ENCODE peak calls at places on chromosomes 1 and 21, in seven cellular contexts. G, C, F, M, Z, J and X are unnamed samples. For H3K4me1, the result is how much of the 10 kb centered on the place peaks cover.

GRCh38 chr1:9374748-9375345 is 82.2 kb downstream of the SPSB1 start:
- DNase-seq in G (no peak), C (no peak), F (no peak), M (no peak), Z (no peak), J (no peak), X (no peak)

GRCh38 chr1:164773146-164773545 is 214.2 kb downstream of the PBX1 start:
- DNase-seq in G (no peak), C (no peak), F (no peak), M (no peak), Z (no peak), J (no peak), X (no peak)

GRCh38 chr1:92408825-92409224 is 77.9 kb downstream of the GFI1 start:
- DNase-seq in G (no peak), C (no peak), F (no peak), M (peak), Z (no peak), J (no peak), X (peak)

GRCh38 chr1:155014709-155015508 is 12.3 kb downstream of the ZBTB7B start:
- DNase-seq in G (no peak), C (no peak), F (no peak), M (no peak), Z (no peak), J (no peak), X (no peak)

GRCh38 chr1:192763243-192763642 is 45.6 kb upstream of the RGS2 start:
- DNase-seq in G (no peak), C (no peak), F (no peak), M (peak), Z (no peak), J (no peak), X (peak)

GRCh38 chr1:60596791-60597748 is 485.3 kb upstream of the NFIA start:
- DNase-seq in G (no peak), C (no peak), F (no peak), M (no peak), Z (no peak), J (no peak), X (peak)

GRCh38 chr1:181081399-181081798 is 7.1 kb upstream of the IER5 start:
- DNase-seq in G (no peak), C (no peak), F (no peak), M (no peak), Z (no peak), J (no peak), X (no peak)

GRCh38 chr1:13628711-13629110 is 45.1 kb downstream of the PDPN start:
- DNase-seq in G (no peak), C (no peak), F (no peak), M (no peak), Z (no peak), J (no peak), X (no peak)

GRCh38 chr1:168097921-168098528 is 38.7 kb downstream of the GPR161 start:
- DNase-seq in G (peak), C (no peak), F (no peak), M (no peak), Z (no peak), J (peak), X (no peak)

GRCh38 chr1:226447932-226448670 is 40.2 kb upstream of the PARP1 start:
- DNase-seq in G (no peak), C (no peak), F (no peak), M (peak), Z (no peak), J (no peak), X (peak)

GRCh38 chr1:201714542-201715276 is 114.2 kb upstream of the IPO9 start:
- DNase-seq in G (no peak), C (peak), F (no peak), M (peak), Z (peak), J (peak), X (peak)

GRCh38 chr21:34807146-34807880 is 138.5 kb downstream of the CLIC6 start:
- DNase-seq in G (peak), C (no peak), F (peak), M (peak), Z (peak), J (peak), X (peak)

GRCh38 chr1:10074059-10074854 is 41.5 kb downstream of the UBE4B start:
- DNase-seq in G (peak), C (no peak), F (no peak), M (peak), Z (peak), J (peak), X (peak)

GRCh38 chr1:202069670-202070069 is 53.0 kb upstream of the GPR37L1 start:
- DNase-seq in G (no peak), C (no peak), F (no peak), M (no peak), Z (no peak), J (no peak), X (no peak)

GRCh38 chr1:167374014-167374413 is 144.3 kb downstream of the CD247 start:
- DNase-seq in G (no peak), C (no peak), F (no peak), M (no peak), Z (no peak), J (no peak), X (no peak)

GRCh38 chr1:31335007-31335406 is 37.9 kb downstream of the FABP3 start:
- DNase-seq in G (no peak), C (peak), F (peak), M (peak), Z (peak), J (no peak), X (peak)

GRCh38 chr1:170321113-170321512 is 175.4 kb downstream of the NTMT2 start:
- DNase-seq in G (no peak), C (no peak), F (no peak), M (peak), Z (no peak), J (no peak), X (no peak)

GRCh38 chr1:197773856-197774255 is 1.4 kb downstream of the DENND1B start:
- DNase-seq in G (no peak), C (no peak), F (no peak), M (no peak), Z (no peak), J (no peak), X (no peak)

GRCh38 chr1:154726443-154726842 is 118.5 kb upstream of the ADAR start:
- DNase-seq in G (no peak), C (no peak), F (no peak), M (no peak), Z (no peak), J (no peak), X (peak)

GRCh38 chr1:31583082-31583994 is 7.0 kb downstream of the TINAGL1 start:
- DNase-seq in G (peak), C (no peak), F (no peak), M (no peak), Z (no peak), J (peak), X (no peak)

GRCh38 chr1:7266561-7266960 is 481.3 kb downstream of the CAMTA1 start:
- DNase-seq in G (peak), C (no peak), F (no peak), M (no peak), Z (no peak), J (no peak), X (no peak)

GRCh38 chr1:3928622-3929021 is 28.6 kb upstream of the C1orf174 start:
- DNase-seq in G (no peak), C (no peak), F (no peak), M (no peak), Z (no peak), J (no peak), X (no peak)

GRCh38 chr1:169511339-169512028 is 25.7 kb upstream of the SLC19A2 start:
- DNase-seq in G (no peak), C (no peak), F (no peak), M (peak), Z (no peak), J (peak), X (peak)

GRCh38 chr1:65409927-65410326 is 10.5 kb upstream of the LEPR start:
- DNase-seq in G (no peak), C (no peak), F (no peak), M (no peak), Z (no peak), J (no peak), X (no peak)

GRCh38 chr1:48107516-48107915 is 110.3 kb upstream of the TRABD2B start:
- DNase-seq in G (no peak), C (no peak), F (no peak), M (no peak), Z (no peak), J (no peak), X (peak)

GRCh38 chr1:75171876-75172275 is 37.7 kb downstream of the LHX8 start:
- DNase-seq in G (no peak), C (no peak), F (no peak), M (no peak), Z (no peak), J (no peak), X (no peak)

GRCh38 chr1:51519048-51519856 is at the start of gene EPS15:
- DNase-seq in G (peak), C (peak), F (peak), M (peak), Z (peak), J (peak), X (peak)

GRCh38 chr1:98086796-98087195 is 166.0 kb upstream of the DPYD start:
- DNase-seq in G (no peak), C (peak), F (no peak), M (peak), Z (peak), J (no peak), X (peak)

GRCh38 chr1:213989071-213989739 is 1.4 kb downstream of the PROX1 start:
- DNase-seq in G (no peak), C (no peak), F (no peak), M (no peak), Z (no peak), J (no peak), X (no peak)

GRCh38 chr1:180948846-180949615 is 36.3 kb downstream of the KIAA1614 start:
- DNase-seq in G (no peak), C (no peak), F (no peak), M (no peak), Z (no peak), J (no peak), X (no peak)

GRCh38 chr1:153921803-153922075 is 1.0 kb downstream of the GATAD2B start:
- DNase-seq in G (no peak), C (no peak), F (no peak), M (no peak), Z (no peak), J (no peak), X (peak)

GRCh38 chr1:1892079-1892762 is 1.3 kb upstream of the GNB1 start:
- DNase-seq in G (no peak), C (no peak), F (peak), M (no peak), Z (no peak), J (no peak), X (no peak)
- H3K4me1 ChIP-seq in G (half or more), C (under half), F (half or more), M (under half), Z (under half), J (under half), X (under half)

DNA sequence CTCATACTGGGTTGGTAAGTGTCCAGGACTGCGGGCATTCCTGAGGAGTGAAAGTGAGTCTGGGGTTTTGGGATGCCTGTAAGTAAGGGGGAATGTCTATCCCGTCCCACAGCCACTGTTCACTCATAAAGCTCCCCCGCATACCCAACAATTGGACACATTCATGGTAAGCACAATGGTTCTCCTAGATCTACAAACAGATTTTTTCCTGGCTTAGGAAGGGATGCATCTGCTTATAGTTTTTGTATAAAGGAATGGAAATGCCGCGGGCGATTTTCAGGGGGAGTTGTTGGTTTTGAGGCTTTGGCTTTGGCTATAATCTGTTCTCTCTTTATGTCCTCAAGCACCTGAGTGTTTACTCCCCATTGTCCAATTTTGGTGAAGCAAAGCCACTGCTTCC is 7.1 kb downstream of the ERVH48-1 start:
- DNase-seq in G (no peak), C (no peak), F (no peak), M (no peak), Z (no peak), J (no peak), X (no peak)
- H3K4me1 ChIP-seq in G (under half), C (under half), F (under half), M (under half), Z (under half), J (under half), X (under half)

DNA sequence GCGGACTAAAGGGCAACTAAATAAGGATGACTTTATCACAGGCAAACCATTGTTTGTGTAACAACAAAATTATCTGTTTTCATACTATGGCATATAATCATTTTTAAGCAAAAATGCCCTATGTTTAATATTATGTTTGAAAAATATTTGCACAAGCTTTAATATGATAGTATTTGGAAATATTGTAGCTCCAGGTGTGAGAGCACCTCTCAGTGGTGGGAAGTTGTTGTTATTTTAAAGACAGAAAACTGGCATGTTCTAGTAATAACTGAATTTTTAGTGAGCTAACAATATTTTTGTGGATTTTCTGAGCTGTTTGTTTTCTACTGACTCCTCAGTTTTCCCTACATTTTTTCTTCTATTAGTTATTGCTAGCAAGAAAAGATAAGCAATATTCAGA is 578.8 kb downstream of the KCNT2 start:
- DNase-seq in G (no peak), C (no peak), F (no peak), M (no peak), Z (no peak), J (no peak), X (no peak)
- H3K4me1 ChIP-seq in G (under half), C (under half), F (under half), M (under half), Z (under half), J (under half), X (under half)

GRCh38 chr1:243923292-243924171 is 73.5 kb upstream of the AKT3 start:
- DNase-seq in G (no peak), C (no peak), F (no peak), M (no peak), Z (no peak), J (no peak), X (no peak)

GRCh38 chr1:243926803-243927245 is 76.8 kb upstream of the AKT3 start:
- DNase-seq in G (no peak), C (peak), F (no peak), M (peak), Z (peak), J (no peak), X (peak)

GRCh38 chr1:243926299-243926698 is 76.3 kb upstream of the AKT3 start:
- DNase-seq in G (no peak), C (no peak), F (no peak), M (no peak), Z (no peak), J (no peak), X (no peak)

GRCh38 chr1:243924188-243924587 is 74.1 kb upstream of the AKT3 start:
- DNase-seq in G (no peak), C (no peak), F (no peak), M (peak), Z (no peak), J (no peak), X (peak)

DNA sequence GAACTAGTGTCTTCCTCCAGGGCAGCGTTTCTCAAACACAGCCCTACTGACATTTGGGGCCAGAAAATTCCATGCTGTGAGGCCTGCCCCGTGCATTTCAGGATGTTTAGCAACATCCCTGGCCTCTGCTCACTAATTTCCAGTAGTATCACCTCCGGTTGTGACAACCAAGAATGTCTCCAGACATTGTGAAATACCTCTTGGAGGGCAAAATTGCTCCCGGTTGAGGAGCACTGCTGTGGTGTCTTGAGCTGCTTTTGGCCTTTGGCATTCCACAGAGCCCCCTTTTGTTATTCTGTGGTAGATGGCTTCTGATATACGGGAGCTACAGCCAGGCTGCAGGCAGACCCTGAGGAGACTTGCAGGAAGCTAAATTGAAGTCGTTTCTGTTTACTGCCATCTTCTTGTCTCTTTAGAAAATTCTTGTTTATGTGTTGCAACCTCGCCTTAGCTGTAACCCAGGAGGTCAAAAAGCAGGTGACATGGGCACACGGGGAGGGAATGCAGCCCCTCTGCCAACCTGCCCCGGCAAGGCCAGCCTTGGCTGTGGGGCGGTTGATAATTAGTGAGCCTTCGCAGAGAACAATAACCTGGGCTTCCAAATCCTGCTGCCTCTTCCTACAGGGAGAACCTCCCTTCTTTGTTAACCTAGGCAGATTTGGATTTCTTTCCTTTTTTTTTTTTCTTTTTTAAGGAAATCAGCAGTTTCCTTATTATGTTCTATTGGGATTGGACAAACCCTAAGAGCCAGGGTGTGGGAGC is 74.7 kb upstream of the AKT3 start:
- DNase-seq in G (no peak), C (no peak), F (no peak), M (no peak), Z (no peak), J (no peak), X (peak)
- H3K4me1 ChIP-seq in G (under half), C (under half), F (under half), M (under half), Z (under half), J (under half), X (under half)